ENCODE peak calls at places on chromosome 1, in six cellular contexts. Y, H, O, T, X and R are unnamed samples.

GRCh38 chr1:7387053-7387861 is 383.8 kb upstream of the VAMP3 start:
- DNase-seq in O (no peak), Y (no peak), H (no peak), T (no peak), X (no peak), R (no peak)

GRCh38 chr1:107365874-107366273 is 225.0 kb downstream of the NTNG1 start:
- DNase-seq in X (no peak), O (no peak), H (no peak), T (no peak), Y (no peak), R (peak)

GRCh38 chr1:225946082-225946620 is 5.1 kb upstream of the LEFTY2 start:
- DNase-seq in Y (no peak), T (no peak), O (no peak), H (no peak), X (no peak), R (no peak)

GRCh38 chr1:207389728-207390464 is 64.2 kb upstream of the CR2 start:
- DNase-seq in O (peak), Y (no peak), H (no peak), X (no peak), T (no peak), R (no peak)

GRCh38 chr1:9078035-9078948 is 8.9 kb upstream of the SLC2A5 start:
- DNase-seq in H (peak), O (peak), Y (no peak), X (no peak), T (peak), R (no peak)

GRCh38 chr1:28056129-28056925 is 32.1 kb downstream of the EYA3 start:
- DNase-seq in H (peak), Y (peak), T (no peak), X (no peak), O (no peak), R (no peak)

GRCh38 chr1:182087951-182088350 is 26.4 kb upstream of the ZNF648 start:
- DNase-seq in T (no peak), X (no peak), Y (no peak), H (no peak), O (no peak), R (no peak)

GRCh38 chr1:11685210-11685752 is 4.3 kb upstream of the MAD2L2 start:
- DNase-seq in X (no peak), O (no peak), T (peak), Y (no peak), H (no peak), R (no peak)

GRCh38 chr1:200275816-200276453 is 133.9 kb downstream of the ZNF281 start:
- DNase-seq in X (no peak), H (no peak), O (no peak), T (no peak), Y (no peak), R (no peak)

GRCh38 chr1:20348326-20348910 is 57.7 kb downstream of the VWA5B1 start:
- DNase-seq in H (no peak), X (no peak), O (no peak), Y (no peak), T (no peak), R (no peak)

GRCh38 chr1:215146252-215146975 is 63.9 kb downstream of the KCNK2 start:
- DNase-seq in X (peak), H (no peak), Y (peak), O (peak), T (peak), R (no peak)

GRCh38 chr1:115727706-115728249 is 40.7 kb downstream of the CASQ2 start:
- DNase-seq in Y (no peak), T (peak), X (peak), O (peak), H (no peak), R (no peak)

GRCh38 chr1:156385534-156386031 is 16.6 kb downstream of the RHBG start:
- DNase-seq in Y (peak), T (peak), O (peak), X (peak), H (peak), R (peak)

GRCh38 chr1:113763651-113764050 is 4.4 kb upstream of the PHTF1 start:
- DNase-seq in O (no peak), H (no peak), X (no peak), Y (no peak), T (no peak), R (no peak)

GRCh38 chr1:51192213-51192843 is 43.7 kb upstream of the RNF11 start:
- DNase-seq in Y (peak), T (peak), X (peak), H (peak), O (peak), R (no peak)

GRCh38 chr1:2840036-2840809 is 38.7 kb upstream of the TTC34 start:
- DNase-seq in X (no peak), O (no peak), H (peak), Y (no peak), T (peak), R (no peak)

GRCh38 chr1:27496604-27497155 is 6.7 kb upstream of the WASF2 start:
- DNase-seq in H (no peak), Y (no peak), X (peak), T (no peak), O (no peak), R (no peak)